ENCODE peak calls at places on chromosomes 6 and 20, in seven cellular contexts. C, Z, I, V, Y, J and D are unnamed samples.

GRCh38 chr6:81265106-81265505 is 487.4 kb downstream of the TENT5A start:
- DNase-seq in C (peak; percentile 34), Z (no peak), I (no peak), V (no peak), Y (peak; percentile 10), J (no peak), D (no peak)

GRCh38 chr20:20872420-20872819 is 160.0 kb upstream of the RALGAPA2 start:
- DNase-seq in C (no peak), Z (no peak), I (no peak), V (no peak), Y (no peak), J (no peak), D (no peak)

GRCh38 chr6:86535141-86535540 is 402.2 kb upstream of the HTR1E start:
- DNase-seq in C (no peak), Z (no peak), I (no peak), V (no peak), Y (peak; percentile 39), J (no peak), D (no peak)

GRCh38 chr20:56460459-56460858 is 8.0 kb upstream of the RTF2 start:
- DNase-seq in C (no peak), Z (no peak), I (no peak), V (no peak), Y (no peak), J (no peak), D (no peak)

GRCh38 chr6:65903992-65904391 is 197.0 kb upstream of the EYS start:
- DNase-seq in C (no peak), Z (no peak), I (no peak), V (no peak), Y (no peak), J (no peak), D (no peak)

GRCh38 chr6:50272611-50273010 is 222.9 kb upstream of the DEFB112 start:
- DNase-seq in C (no peak), Z (no peak), I (no peak), V (peak; percentile 61), Y (no peak), J (no peak), D (peak; percentile 19)

GRCh38 chr6:27133281-27134227 is 113.9 kb upstream of the PRSS16 start:
- DNase-seq in C (peak; percentile 75), Z (peak; percentile 85), I (peak; percentile 69), V (peak; percentile 73), Y (peak; percentile 86), J (peak; percentile 72), D (peak; percentile 75)

GRCh38 chr6:129619579-129620233 is 90.3 kb downstream of the ARHGAP18 start:
- DNase-seq in C (no peak), Z (no peak), I (no peak), V (peak; percentile 37), Y (no peak), J (no peak), D (no peak)

GRCh38 chr20:24651171-24651972 is 181.9 kb downstream of the SYNDIG1 start:
- DNase-seq in C (peak; percentile 89), Z (no peak), I (no peak), V (peak; percentile 59), Y (no peak), J (no peak), D (peak; percentile 88)

GRCh38 chr6:116446399-116446798 is 14.8 kb upstream of the CALHM6 start:
- DNase-seq in C (no peak), Z (no peak), I (no peak), V (peak; percentile 83), Y (no peak), J (no peak), D (peak; percentile 52)

GRCh38 chr6:165308926-165309731 is at the start of gene C6orf118:
- DNase-seq in C (peak; percentile 29), Z (peak; percentile 74), I (no peak), V (no peak), Y (peak; percentile 86), J (peak; percentile 58), D (peak; percentile 50)

GRCh38 chr6:113870917-113871316 is 13.8 kb downstream of the MARCKS start:
- DNase-seq in C (no peak), Z (no peak), I (no peak), V (no peak), Y (no peak), J (no peak), D (no peak)

GRCh38 chr6:105087571-105088211 is 92.1 kb downstream of the POPDC3 start:
- DNase-seq in C (peak; percentile 79), Z (peak; percentile 54), I (peak; percentile 41), V (peak; percentile 35), Y (peak; percentile 76), J (peak; percentile 54), D (peak; percentile 63)

GRCh38 chr6:159683722-159684304 is 9.2 kb downstream of the SOD2 start:
- DNase-seq in C (no peak), Z (no peak), I (no peak), V (no peak), Y (no peak), J (no peak), D (no peak)

GRCh38 chr6:127547909-127548649 is 28.9 kb upstream of the C6orf58 start:
- DNase-seq in C (peak; percentile 36), Z (peak; percentile 40), I (no peak), V (no peak), Y (no peak), J (no peak), D (peak; percentile 14)

GRCh38 chr6:142881771-142882170 is 63.2 kb downstream of the HIVEP2 start:
- DNase-seq in C (no peak), Z (no peak), I (no peak), V (no peak), Y (peak; percentile 43), J (no peak), D (no peak)

GRCh38 chr6:45920819-45921511 is 94.7 kb downstream of the CLIC5 start:
- DNase-seq in C (no peak), Z (no peak), I (no peak), V (peak; percentile 16), Y (no peak), J (no peak), D (peak; percentile 54)

GRCh38 chr20:39676236-39676635 is 714.1 kb downstream of the DHX35 start:
- DNase-seq in C (no peak), Z (no peak), I (no peak), V (no peak), Y (no peak), J (no peak), D (no peak)

GRCh38 chr6:134174790-134175531 is 122.5 kb upstream of the SLC2A12 start:
- DNase-seq in C (peak; percentile 90), Z (peak; percentile 93), I (peak; percentile 73), V (peak; percentile 90), Y (peak; percentile 97), J (peak; percentile 90), D (peak; percentile 86)

GRCh38 chr6:132820629-132821381 is 6.4 kb downstream of the RPS12 start:
- DNase-seq in C (peak; percentile 50), Z (no peak), I (no peak), V (peak; percentile 20), Y (no peak), J (peak; percentile 29), D (peak; percentile 33)

GRCh38 chr6:170445487-170445886 is 107.6 kb downstream of the PSMB1 start:
- DNase-seq in C (peak; percentile 63), Z (no peak), I (no peak), V (no peak), Y (no peak), J (no peak), D (no peak)

GRCh38 chr6:117463762-117464665 is 18.5 kb upstream of the DCBLD1 start:
- DNase-seq in C (peak; percentile 67), Z (no peak), I (no peak), V (peak; percentile 75), Y (peak; percentile 30), J (peak; percentile 69), D (peak; percentile 73)

DNA sequence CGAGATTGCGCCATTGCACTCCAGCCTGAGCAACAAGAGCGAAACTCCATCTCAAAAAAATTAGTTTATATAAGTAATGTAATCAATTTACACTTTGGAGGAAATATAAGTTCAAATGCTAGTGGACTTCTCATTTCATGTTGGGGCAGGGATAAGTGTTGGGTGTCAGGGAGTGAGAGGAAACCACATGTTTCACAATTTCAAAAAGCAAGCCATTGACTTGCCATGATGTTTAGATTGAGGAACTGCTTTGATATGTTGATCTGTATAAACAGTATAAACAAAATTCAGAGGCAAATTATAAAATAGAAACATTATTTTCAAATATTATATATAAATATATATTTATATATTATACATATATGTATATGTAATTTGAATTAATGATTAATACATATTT is 42.7 kb downstream of the FILIP1 start:
- DNase-seq in C (no peak), Z (no peak), I (no peak), V (no peak), Y (no peak), J (no peak), D (no peak)
- TF ChIP-seq CTCF in C (no peak), Z (no peak), I (no peak), V (no peak), Y (no peak), J (no peak), D (no peak)

DNA sequence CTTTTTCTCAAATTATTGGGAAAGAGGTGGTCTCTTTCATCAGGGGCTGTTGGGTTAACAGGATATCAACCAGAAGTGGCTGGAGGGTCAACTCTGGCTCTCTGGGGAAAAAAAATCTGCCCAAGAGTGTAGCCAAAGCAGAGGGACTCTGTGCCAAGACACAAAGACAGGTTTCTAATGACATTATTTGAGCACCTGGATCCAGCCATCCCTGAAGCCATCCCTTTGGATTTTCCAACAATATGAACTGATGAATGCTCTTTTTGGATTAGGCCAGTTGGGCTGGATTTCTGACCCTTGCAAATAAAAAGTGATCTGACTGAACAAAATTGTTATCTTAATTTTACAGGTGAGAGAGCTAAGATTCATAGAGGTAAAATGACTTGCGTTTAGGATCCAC is 88.7 kb downstream of the KCNB1 start:
- DNase-seq in C (no peak), Z (no peak), I (no peak), V (no peak), Y (no peak), J (no peak), D (no peak)
- H3K27ac ChIP-seq in C (no peak overlapping the region), Z (no peak overlapping the region), I (no peak overlapping the region), V (no peak overlapping the region), Y (no peak overlapping the region), J (no peak overlapping the region), D (no peak overlapping the region)

DNA sequence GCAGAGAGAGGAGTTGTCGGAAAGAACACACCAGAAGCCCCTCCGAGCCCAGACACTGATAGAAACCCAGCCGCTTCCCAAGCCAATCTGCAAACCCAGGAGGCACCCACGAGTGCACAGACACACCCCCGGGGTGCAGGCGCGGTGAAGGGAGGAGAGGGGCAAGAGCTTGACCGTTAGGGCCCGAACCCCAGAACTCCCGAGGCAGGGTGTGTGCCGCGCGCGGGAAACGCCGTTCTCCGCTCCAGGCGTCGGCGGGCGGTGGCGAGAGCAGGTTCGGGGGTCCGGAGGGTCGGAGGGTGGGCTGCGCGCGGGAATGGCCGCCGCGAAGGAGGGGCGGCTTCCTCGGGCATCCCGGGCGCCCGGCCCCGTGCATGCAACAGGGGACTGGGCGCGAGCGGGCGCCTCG is 549 bp downstream of the ELOVL2 start:
- DNase-seq in C (no peak), Z (no peak), I (no peak), V (no peak), Y (peak; percentile 32), J (no peak), D (no peak)
- TF ChIP-seq EZH2 in C (peak; percentile 85), Z (no peak), I (no peak), V (peak; percentile 75), Y (no peak), J (peak; percentile 99), D (peak; percentile 83)

DNA sequence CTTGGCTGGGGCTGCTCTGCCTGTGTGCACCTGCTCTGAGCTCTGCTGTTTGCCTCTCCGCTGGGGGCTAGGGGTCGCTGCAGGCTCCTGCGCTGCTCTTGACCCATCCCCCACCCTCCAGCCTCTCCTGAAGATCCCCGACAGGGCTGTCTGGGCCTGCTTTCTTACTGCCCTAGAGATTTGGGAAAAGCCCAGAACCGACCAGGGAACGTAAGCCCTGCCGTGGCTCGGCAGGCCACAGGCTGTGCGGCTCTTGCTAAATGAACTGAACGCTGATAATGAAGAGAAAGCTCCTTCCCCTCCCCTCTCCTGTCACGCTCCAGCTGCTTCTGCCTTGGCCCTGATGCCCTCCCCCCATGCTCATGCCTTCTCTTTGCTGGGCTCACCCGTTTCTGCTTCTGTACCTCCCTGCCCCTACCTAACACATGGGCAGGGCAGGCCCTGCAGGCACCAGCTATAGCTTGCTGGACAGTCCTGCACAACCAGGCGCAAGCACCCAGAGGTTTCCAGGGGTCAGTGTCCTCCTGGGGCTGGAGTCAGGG is 32.0 kb upstream of the PCMTD2 start:
- DNase-seq in C (peak; percentile 31), Z (peak; percentile 78), I (no peak), V (no peak), Y (peak; percentile 82), J (peak; percentile 13), D (no peak)
- TF ChIP-seq CTCF in C (peak; percentile 43), Z (peak; percentile 74), I (no peak), V (no peak), Y (peak; percentile 53), J (peak; percentile 6), D (no peak)